ENCODE peak calls at places on chromosomes 13 and 19, in eight cellular contexts. M, S, E, X, T, F, N and W are unnamed samples.

GRCh38 chr19:1251233-1251502 is 2.8 kb downstream of the MIDN start:
- DNase-seq in M (no peak), S (peak; percentile 60), E (no peak), X (peak; percentile 72), T (peak; percentile 68), F (peak; percentile 85), N (no peak), W (peak; percentile 81)

GRCh38 chr13:21402586-21403307 is 56.4 kb downstream of the ZDHHC20 start:
- DNase-seq in M (no peak), S (no peak), E (no peak), X (no peak), T (peak; percentile 71), F (peak; percentile 75), N (no peak), W (no peak)

GRCh38 chr13:52454459-52454824 is 836 bp upstream of the CKAP2 start:
- DNase-seq in M (peak; percentile 12), S (peak; percentile 32), E (no peak), X (peak; percentile 73), T (peak; percentile 8), F (no peak), N (no peak), W (peak; percentile 45)

GRCh38 chr13:40181203-40181845 is 485.1 kb downstream of the FOXO1 start:
- DNase-seq in M (no peak), S (no peak), E (no peak), X (no peak), T (peak; percentile 17), F (peak; percentile 61), N (no peak), W (no peak)

GRCh38 chr13:44263920-44264610 is 109.6 kb upstream of the SERP2 start:
- DNase-seq in M (no peak), S (no peak), E (no peak), X (no peak), T (peak; percentile 20), F (peak; percentile 15), N (no peak), W (no peak)

GRCh38 chr13:100209857-100210580 is 121.1 kb downstream of the PCCA start:
- DNase-seq in M (no peak), S (no peak), E (no peak), X (no peak), T (peak; percentile 82), F (peak; percentile 88), N (no peak), W (no peak)

GRCh38 chr13:113906566-113906965 is 42.7 kb upstream of the GAS6 start:
- DNase-seq in M (no peak), S (no peak), E (no peak), X (no peak), T (no peak), F (peak; percentile 21), N (no peak), W (peak; percentile 16)

GRCh38 chr13:39249971-39250370 is 211.7 kb downstream of the NHLRC3 start:
- DNase-seq in M (no peak), S (no peak), E (no peak), X (no peak), T (no peak), F (no peak), N (no peak), W (no peak)

GRCh38 chr19:47106819-47107200 is 6.8 kb downstream of the ZC3H4 start:
- DNase-seq in M (no peak), S (no peak), E (no peak), X (no peak), T (peak; percentile 66), F (peak; percentile 86), N (no peak), W (no peak)

GRCh38 chr19:41595258-41595889 is 19.4 kb downstream of the CEACAM21 start:
- DNase-seq in M (peak; percentile 82), S (peak; percentile 35), E (no peak), X (peak; percentile 34), T (peak; percentile 74), F (peak; percentile 89), N (peak; percentile 44), W (peak; percentile 56)

GRCh38 chr13:49308977-49309408 is 61.3 kb downstream of the CDADC1 start:
- DNase-seq in M (no peak), S (no peak), E (no peak), X (peak; percentile 57), T (peak; percentile 51), F (peak; percentile 32), N (peak; percentile 54), W (no peak)

GRCh38 chr13:112984954-112985802 is 16.2 kb downstream of the MCF2L start:
- DNase-seq in M (no peak), S (no peak), E (no peak), X (peak; percentile 41), T (no peak), F (no peak), N (no peak), W (peak; percentile 85)

GRCh38 chr19:6796278-6796677 is 23.8 kb downstream of the VAV1 start:
- DNase-seq in M (no peak), S (no peak), E (no peak), X (no peak), T (no peak), F (no peak), N (no peak), W (no peak)

GRCh38 chr19:6802336-6803035 is 30.0 kb downstream of the VAV1 start:
- DNase-seq in M (peak; percentile 32), S (peak; percentile 7), E (peak; percentile 16), X (no peak), T (no peak), F (no peak), N (peak; percentile 17), W (peak; percentile 42)

GRCh38 chr19:6801397-6802086 is 29.0 kb downstream of the VAV1 start:
- DNase-seq in M (peak; percentile 77), S (no peak), E (peak; percentile 28), X (peak; percentile 22), T (no peak), F (peak; percentile 21), N (peak; percentile 63), W (peak; percentile 64)

GRCh38 chr19:6803036-6803404 is 30.5 kb downstream of the VAV1 start:
- DNase-seq in M (peak; percentile 3), S (no peak), E (no peak), X (no peak), T (no peak), F (no peak), N (no peak), W (no peak)

DNA sequence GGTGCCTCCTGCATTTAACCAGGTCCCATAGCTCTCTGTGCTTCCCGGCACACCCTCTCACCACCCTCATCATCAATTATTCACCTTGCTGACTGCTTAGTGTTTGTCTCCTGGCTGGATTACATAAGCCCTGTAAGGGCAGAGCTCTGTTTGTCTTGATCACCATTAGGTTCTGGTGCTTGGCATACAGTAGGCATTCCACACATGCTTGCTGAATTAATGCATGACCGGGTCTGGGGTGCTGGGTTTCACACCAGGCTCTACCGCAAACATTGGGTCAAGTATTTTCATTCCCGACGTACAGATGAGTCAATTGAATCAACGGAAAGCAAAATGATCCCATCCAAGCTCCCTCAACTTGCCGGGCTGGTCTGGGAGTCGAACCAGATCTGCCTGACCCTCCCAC is 28.5 kb downstream of the VAV1 start:
- DNase-seq in M (no peak), S (no peak), E (no peak), X (no peak), T (peak; percentile 38), F (peak; percentile 86), N (no peak), W (no peak)
- H3K27ac ChIP-seq in M (peak overlapping the region; percentile 92), S (no peak overlapping the region), E (no peak overlapping the region), X (no peak overlapping the region), T (no peak overlapping the region), F (no peak overlapping the region), N (peak overlapping the region; percentile 21), W (peak overlapping the region; percentile 52)

GRCh38 chr19:55092423-55093318 is 17.0 kb downstream of the EPS8L1 start:
- DNase-seq in M (peak; percentile 80), S (peak; percentile 46), E (no peak), X (no peak), T (no peak), F (no peak), N (no peak), W (no peak)
- H3K4me3 ChIP-seq in M (peak overlapping the region; percentile 80), S (peak overlapping the region; percentile 16), E (no peak overlapping the region), X (no peak overlapping the region), T (no peak overlapping the region), F (no peak overlapping the region), N (no peak overlapping the region), W (no peak overlapping the region)

GRCh38 chr13:77904031-77904430 is 14.6 kb downstream of the EDNRB start:
- DNase-seq in M (no peak), S (no peak), E (no peak), X (no peak), T (no peak), F (no peak), N (no peak), W (no peak)

GRCh38 chr13:77902319-77902963 is 16.2 kb downstream of the EDNRB start:
- DNase-seq in M (no peak), S (no peak), E (no peak), X (no peak), T (no peak), F (no peak), N (no peak), W (no peak)

GRCh38 chr13:77909827-77910226 is 8.8 kb downstream of the EDNRB start:
- DNase-seq in M (no peak), S (no peak), E (no peak), X (no peak), T (no peak), F (no peak), N (no peak), W (no peak)

DNA sequence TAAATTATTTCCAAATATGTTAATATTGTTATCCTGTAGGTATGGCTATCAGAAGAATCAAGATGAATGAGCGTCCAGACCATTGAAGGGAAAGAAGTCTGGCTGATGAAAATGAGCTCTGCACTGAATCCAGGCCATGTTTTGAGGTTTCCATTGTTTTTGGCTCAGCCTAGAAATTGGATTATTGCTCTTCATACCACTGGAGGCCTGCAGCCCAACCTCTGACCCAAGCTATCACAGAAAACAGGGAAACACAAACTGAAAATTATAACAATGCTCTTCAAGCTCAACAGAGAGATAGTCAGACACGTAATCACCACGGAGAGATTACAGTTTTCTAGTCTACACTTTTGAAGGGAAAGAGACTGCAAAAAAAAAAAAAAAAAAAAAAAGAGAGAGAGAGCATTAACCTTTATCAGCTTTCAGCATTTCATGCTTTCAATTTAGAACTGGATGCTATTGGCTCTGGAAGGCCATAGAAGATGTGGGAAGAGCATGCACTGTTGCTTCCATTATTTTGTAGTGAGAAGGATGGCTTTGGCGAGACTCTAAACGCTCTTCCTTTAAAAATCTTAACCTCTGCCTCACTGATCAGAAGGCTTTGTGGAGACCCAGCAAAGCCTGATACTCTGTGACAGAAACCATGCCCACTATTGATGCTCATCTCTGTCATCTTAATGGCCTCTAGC is 10.8 kb downstream of the EDNRB start:
- DNase-seq in M (no peak), S (no peak), E (no peak), X (no peak), T (no peak), F (no peak), N (peak; percentile 50), W (no peak)
- H3K27ac ChIP-seq in M (no peak overlapping the region), S (no peak overlapping the region), E (no peak overlapping the region), X (no peak overlapping the region), T (no peak overlapping the region), F (no peak overlapping the region), N (no peak overlapping the region), W (no peak overlapping the region)

GRCh38 chr13:110233181-110233641 is 73.7 kb downstream of the COL4A1 start:
- DNase-seq in M (no peak), S (no peak), E (peak; percentile 49), X (no peak), T (peak; percentile 91), F (peak; percentile 92), N (peak; percentile 78), W (no peak)
- H3K4me3 ChIP-seq in M (no peak overlapping the region), S (no peak overlapping the region), E (peak overlapping the region; percentile 16), X (no peak overlapping the region), T (no peak overlapping the region), F (peak overlapping the region; percentile 68), N (peak overlapping the region; percentile 2), W (no peak overlapping the region)